ENCODE peak calls at places on chromosomes 4 and X, in ten cellular contexts. K is progenitor cell of endocrine pancreas; O is stomach; B is psoas muscle; G is OCI-LY7; Q is astrocyte of the cerebellum; C is mucosa of descending colon; T is CD8-positive, alpha-beta T cell; I is transverse colon; D is glutamatergic neuron. H is an unnamed sample.

GRCh38 chr4:143207555-143207954 is 22.8 kb downstream of the USP38 start:
- DNase-seq in I (no peak), D (no peak), G (peak), K (no peak), C (no peak), B (no peak), O (no peak), Q (no peak), T (no peak), H (no peak)

GRCh38 chr4:84971319-84971932 is 4.9 kb upstream of the WDFY3 start:
- DNase-seq in C (no peak), B (no peak), K (no peak), O (no peak), I (no peak), Q (peak), D (no peak), T (no peak), G (peak), H (no peak)

GRCh38 chr4:112060212-112060611 is 85.0 kb upstream of the FAM241A start:
- DNase-seq in C (peak), G (peak), Q (no peak), K (no peak), B (no peak), I (no peak), O (no peak), T (no peak), D (no peak), H (no peak)

GRCh38 chrX:150146271-150146888 is 208.1 kb upstream of the EOLA2 start:
- DNase-seq in C (no peak), D (no peak), K (no peak), Q (no peak), B (no peak), G (no peak), O (no peak), I (no peak), T (no peak), H (no peak)

GRCh38 chr4:5143940-5144339 is 92.7 kb downstream of the STK32B start:
- DNase-seq in B (peak), C (no peak), O (no peak), I (no peak), Q (no peak), G (no peak), T (no peak), K (no peak), D (no peak), H (no peak)

GRCh38 chr4:83626245-83626843 is 90.4 kb downstream of the GPAT3 start:
- DNase-seq in B (no peak), O (no peak), Q (no peak), D (no peak), C (no peak), T (no peak), K (no peak), I (no peak), G (no peak), H (no peak)

GRCh38 chr4:96108146-96108545 is 268.3 kb downstream of the PDHA2 start:
- DNase-seq in K (no peak), G (no peak), B (no peak), O (no peak), T (no peak), D (no peak), I (no peak), Q (no peak), C (no peak), H (no peak)

GRCh38 chr4:91092398-91092955 is 965.3 kb downstream of the CCSER1 start:
- DNase-seq in O (no peak), I (no peak), Q (no peak), K (no peak), B (no peak), C (no peak), D (no peak), G (no peak), T (no peak), H (no peak)

GRCh38 chr4:184417802-184418511 is 56.4 kb downstream of the IRF2 start:
- DNase-seq in K (no peak), D (no peak), C (no peak), B (no peak), I (no peak), T (no peak), Q (peak), G (no peak), O (no peak), H (no peak)

GRCh38 chrX:154724999-154725756 is 25.7 kb downstream of the GAB3 start:
- DNase-seq in D (no peak), O (no peak), Q (no peak), T (no peak), C (no peak), K (no peak), G (no peak), B (no peak), I (no peak), H (no peak)
- TF ChIP-seq CTCF in D (no peak), O (no peak), Q (no peak), T (no peak), C (no peak), K (no peak), G (no peak), B (no peak), I (no peak), H (peak)

GRCh38 chr4:137180349-137180748 is 351.9 kb downstream of the PCDH18 start:
- DNase-seq in D (no peak), C (no peak), O (no peak), T (no peak), B (no peak), G (no peak), K (no peak), Q (no peak), I (no peak), H (no peak)
- TF ChIP-seq CTCF in D (peak), C (no peak), O (no peak), T (no peak), B (no peak), G (no peak), K (no peak), Q (no peak), I (no peak), H (no peak)

GRCh38 chrX:30248854-30249253 is 1.9 kb downstream of the MAGEB1 start:
- DNase-seq in T (no peak), Q (no peak), D (no peak), B (no peak), K (no peak), G (no peak), C (no peak), O (no peak), I (no peak), H (no peak)
- TF ChIP-seq CTCF in T (no peak), Q (no peak), D (no peak), B (no peak), K (no peak), G (no peak), C (no peak), O (no peak), I (no peak), H (no peak)

DNA sequence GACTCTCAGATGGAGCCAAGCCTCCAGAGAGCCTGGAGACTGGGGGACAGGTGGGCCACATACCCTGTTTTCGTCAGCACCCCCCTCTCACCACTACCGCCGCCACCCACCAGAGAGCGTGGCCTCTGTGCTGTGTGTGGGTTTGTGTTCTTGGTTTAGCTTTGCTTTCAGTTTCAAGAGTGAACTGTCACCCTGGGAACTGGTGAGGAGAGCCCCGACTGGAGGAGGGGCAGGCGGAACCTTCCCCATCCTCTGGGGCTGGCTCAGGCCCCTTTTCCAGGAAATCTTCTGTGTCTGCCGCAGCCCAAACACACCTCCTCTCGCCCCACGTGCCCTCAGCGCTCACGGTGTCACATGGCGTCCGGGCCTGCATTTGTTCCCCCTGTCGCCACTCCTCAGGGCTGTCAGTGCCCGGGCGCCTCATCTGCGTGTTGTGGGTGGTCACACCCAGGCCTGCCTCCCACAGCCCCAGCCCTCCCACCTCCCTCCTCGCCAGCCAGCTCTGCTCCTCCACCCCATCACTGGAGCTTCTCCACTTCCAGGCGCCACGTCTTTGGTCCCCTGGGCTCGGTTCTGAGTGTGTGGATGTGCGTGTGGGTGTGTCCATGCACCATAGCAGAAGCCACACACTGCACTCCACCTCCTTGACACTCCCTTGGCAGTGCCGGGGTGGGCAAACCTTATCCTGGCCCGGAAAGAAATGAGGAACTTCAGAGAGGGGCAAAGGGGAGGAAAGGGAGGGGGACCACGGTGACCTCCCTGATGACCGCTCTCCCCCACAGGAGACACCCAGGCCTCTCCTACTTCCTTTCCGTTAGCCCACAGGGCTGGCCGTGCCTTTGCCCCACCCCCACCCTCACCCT is 27.8 kb downstream of the ELF4 start:
- DNase-seq in I (peak), B (peak), K (no peak), T (peak), D (no peak), C (peak), O (peak), Q (no peak), G (peak), H (peak)
- TF ChIP-seq CTCF in I (peak), B (peak), K (no peak), T (no peak), D (no peak), C (no peak), O (no peak), Q (no peak), G (peak), H (peak)

DNA sequence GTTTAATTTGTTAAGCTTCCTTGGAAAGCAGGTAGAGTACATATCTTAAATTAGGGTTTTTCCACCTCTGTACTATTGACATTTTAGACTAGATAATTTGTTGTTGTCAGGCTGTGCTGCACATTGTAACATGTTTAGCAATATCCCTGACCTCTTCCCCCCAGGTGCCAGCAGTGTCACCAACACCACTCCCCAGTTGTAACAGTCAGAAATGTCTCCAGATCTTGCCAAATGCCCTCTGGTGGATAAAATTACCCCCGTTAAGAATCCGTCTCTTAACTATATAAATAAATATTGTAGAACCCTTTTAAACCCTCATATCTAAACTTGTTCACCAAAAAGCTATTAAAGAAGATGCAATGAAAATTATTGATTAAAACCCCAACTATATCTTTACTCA is 161.5 kb downstream of the ARHGAP6 start:
- DNase-seq in I (no peak), B (no peak), O (no peak), T (no peak), G (peak), K (no peak), C (no peak), Q (no peak), D (no peak), H (no peak)
- TF ChIP-seq CTCF in I (no peak), B (no peak), O (no peak), T (no peak), G (peak), K (no peak), C (no peak), Q (no peak), D (no peak), H (no peak)